ENCODE peak calls at places on chromosome 4, in six cellular contexts. One of them, this sample, is unnamed.

GRCh38 chr4:76980280-76980679 is 30.7 kb downstream of the SEPTIN11 start:
- DNase-seq in cerebellum: no peak
- DNase-seq in foreskin fibroblast: no peak
- DNase-seq in NCI-H345: no peak
- DNase-seq in left ventricle myocardium inferior: no peak
- DNase-seq in heart right ventricle: no peak
- DNase-seq in this sample: no peak

GRCh38 chr4:126850286-126850685 is 782.5 kb upstream of the INTU start:
- DNase-seq in cerebellum: no peak
- DNase-seq in foreskin fibroblast: peak; percentile 96
- DNase-seq in NCI-H345: no peak
- DNase-seq in heart right ventricle: no peak
- DNase-seq in left ventricle myocardium inferior: no peak
- DNase-seq in this sample: no peak

GRCh38 chr4:121800638-121800960 is 524 bp upstream of the EXOSC9 start:
- DNase-seq in cerebellum: peak; percentile 12
- DNase-seq in NCI-H345: no peak
- DNase-seq in left ventricle myocardium inferior: no peak
- DNase-seq in foreskin fibroblast: no peak
- DNase-seq in heart right ventricle: no peak
- DNase-seq in this sample: no peak

GRCh38 chr4:142645478-142646108 is 200.5 kb downstream of the INPP4B start:
- DNase-seq in cerebellum: no peak
- DNase-seq in heart right ventricle: peak; percentile 17
- DNase-seq in left ventricle myocardium inferior: no peak
- DNase-seq in NCI-H345: no peak
- DNase-seq in foreskin fibroblast: no peak
- DNase-seq in this sample: no peak

GRCh38 chr4:113901994-113902787 is 77.3 kb downstream of the ARSJ start:
- DNase-seq in cerebellum: peak; percentile 82
- DNase-seq in NCI-H345: peak; percentile 15
- DNase-seq in heart right ventricle: no peak
- DNase-seq in left ventricle myocardium inferior: no peak
- DNase-seq in foreskin fibroblast: no peak
- DNase-seq in this sample: peak; percentile 73

GRCh38 chr4:188423039-188423438 is 283.8 kb downstream of the TRIML1 start:
- DNase-seq in left ventricle myocardium inferior: no peak
- DNase-seq in cerebellum: no peak
- DNase-seq in heart right ventricle: no peak
- DNase-seq in foreskin fibroblast: no peak
- DNase-seq in NCI-H345: no peak
- DNase-seq in this sample: no peak

GRCh38 chr4:17437396-17437795 is 74.5 kb downstream of the QDPR start:
- DNase-seq in NCI-H345: no peak
- DNase-seq in foreskin fibroblast: no peak
- DNase-seq in heart right ventricle: peak; percentile 35
- DNase-seq in cerebellum: no peak
- DNase-seq in left ventricle myocardium inferior: no peak
- DNase-seq in this sample: no peak

GRCh38 chr4:102608190-102608589 is 107.0 kb downstream of the NFKB1 start:
- DNase-seq in heart right ventricle: no peak
- DNase-seq in cerebellum: no peak
- DNase-seq in foreskin fibroblast: peak; percentile 25
- DNase-seq in NCI-H345: no peak
- DNase-seq in left ventricle myocardium inferior: no peak
- DNase-seq in this sample: no peak

GRCh38 chr4:134531013-134531412 is 329.4 kb upstream of the PABPC4L start:
- DNase-seq in NCI-H345: no peak
- DNase-seq in foreskin fibroblast: no peak
- DNase-seq in left ventricle myocardium inferior: no peak
- DNase-seq in cerebellum: no peak
- DNase-seq in heart right ventricle: no peak
- DNase-seq in this sample: no peak

GRCh38 chr4:142373610-142374009 is 472.5 kb downstream of the INPP4B start:
- DNase-seq in NCI-H345: no peak
- DNase-seq in left ventricle myocardium inferior: no peak
- DNase-seq in heart right ventricle: no peak
- DNase-seq in cerebellum: no peak
- DNase-seq in foreskin fibroblast: no peak
- DNase-seq in this sample: no peak

GRCh38 chr4:40629401-40630334 is at the start of gene RBM47:
- DNase-seq in foreskin fibroblast: no peak
- DNase-seq in NCI-H345: peak; percentile 27
- DNase-seq in heart right ventricle: peak; percentile 41
- DNase-seq in cerebellum: peak; percentile 2
- DNase-seq in left ventricle myocardium inferior: peak; percentile 54
- DNase-seq in this sample: peak; percentile 96

GRCh38 chr4:170580651-170581050 is 490.9 kb upstream of the AADAT start:
- DNase-seq in left ventricle myocardium inferior: no peak
- DNase-seq in heart right ventricle: no peak
- DNase-seq in foreskin fibroblast: no peak
- DNase-seq in cerebellum: no peak
- DNase-seq in NCI-H345: no peak
- DNase-seq in this sample: no peak

GRCh38 chr4:71607780-71608673 is 175.9 kb downstream of the GC start:
- DNase-seq in NCI-H345: no peak
- DNase-seq in foreskin fibroblast: no peak
- DNase-seq in cerebellum: no peak
- DNase-seq in heart right ventricle: no peak
- DNase-seq in left ventricle myocardium inferior: no peak
- DNase-seq in this sample: no peak

GRCh38 chr4:2042207-2042946 is 16.8 kb upstream of the NAT8L start:
- DNase-seq in left ventricle myocardium inferior: no peak
- DNase-seq in cerebellum: no peak
- DNase-seq in foreskin fibroblast: no peak
- DNase-seq in heart right ventricle: no peak
- DNase-seq in NCI-H345: peak; percentile 16
- DNase-seq in this sample: no peak

GRCh38 chr4:89275587-89275986 is 32.0 kb downstream of the GPRIN3 start:
- DNase-seq in left ventricle myocardium inferior: no peak
- DNase-seq in NCI-H345: no peak
- DNase-seq in heart right ventricle: no peak
- DNase-seq in foreskin fibroblast: no peak
- DNase-seq in cerebellum: no peak
- DNase-seq in this sample: no peak

GRCh38 chr4:153748378-153748777 is 11.4 kb downstream of the RNF175 start:
- DNase-seq in cerebellum: no peak
- DNase-seq in left ventricle myocardium inferior: no peak
- DNase-seq in heart right ventricle: no peak
- DNase-seq in foreskin fibroblast: peak; percentile 81
- DNase-seq in NCI-H345: no peak
- DNase-seq in this sample: no peak

GRCh38 chr4:85166318-85166717 is 199.8 kb upstream of the WDFY3 start:
- DNase-seq in foreskin fibroblast: no peak
- DNase-seq in cerebellum: no peak
- DNase-seq in NCI-H345: no peak
- DNase-seq in left ventricle myocardium inferior: no peak
- DNase-seq in heart right ventricle: no peak
- DNase-seq in this sample: no peak

GRCh38 chr4:36716874-36717273 is 435.5 kb downstream of the DTHD1 start:
- DNase-seq in heart right ventricle: no peak
- DNase-seq in cerebellum: no peak
- DNase-seq in NCI-H345: no peak
- DNase-seq in foreskin fibroblast: no peak
- DNase-seq in left ventricle myocardium inferior: no peak
- DNase-seq in this sample: no peak

GRCh38 chr4:182832352-182833120 is 84.7 kb downstream of the DCTD start:
- DNase-seq in NCI-H345: no peak
- DNase-seq in cerebellum: no peak
- DNase-seq in heart right ventricle: no peak
- DNase-seq in left ventricle myocardium inferior: no peak
- DNase-seq in foreskin fibroblast: no peak
- DNase-seq in this sample: no peak

GRCh38 chr4:26860922-26861433 is 337 bp downstream of the STIM2 start:
- DNase-seq in left ventricle myocardium inferior: peak; percentile 55
- DNase-seq in NCI-H345: peak; percentile 16
- DNase-seq in cerebellum: no peak
- DNase-seq in foreskin fibroblast: peak; percentile 50
- DNase-seq in heart right ventricle: no peak
- DNase-seq in this sample: peak; percentile 52

GRCh38 chr4:108107729-108108382 is 60.9 kb downstream of the LEF1 start:
- DNase-seq in left ventricle myocardium inferior: no peak
- DNase-seq in cerebellum: no peak
- DNase-seq in NCI-H345: no peak
- DNase-seq in foreskin fibroblast: no peak
- DNase-seq in heart right ventricle: no peak
- DNase-seq in this sample: no peak

GRCh38 chr4:186604124-186604627 is 48.8 kb upstream of the MTNR1A start:
- DNase-seq in foreskin fibroblast: no peak
- DNase-seq in cerebellum: no peak
- DNase-seq in left ventricle myocardium inferior: no peak
- DNase-seq in heart right ventricle: no peak
- DNase-seq in NCI-H345: peak; percentile 79
- DNase-seq in this sample: no peak

GRCh38 chr4:138053601-138054322 is 188.4 kb downstream of the SLC7A11 start:
- DNase-seq in foreskin fibroblast: peak; percentile 92
- DNase-seq in NCI-H345: peak; percentile 27
- DNase-seq in cerebellum: no peak
- DNase-seq in heart right ventricle: no peak
- DNase-seq in left ventricle myocardium inferior: no peak
- DNase-seq in this sample: no peak

GRCh38 chr4:173503330-173504180 is 26.5 kb downstream of the HAND2 start:
- DNase-seq in foreskin fibroblast: no peak
- DNase-seq in left ventricle myocardium inferior: no peak
- DNase-seq in heart right ventricle: no peak
- DNase-seq in cerebellum: no peak
- DNase-seq in NCI-H345: no peak
- DNase-seq in this sample: no peak

GRCh38 chr4:98786866-98787265 is 128.5 kb upstream of the TSPAN5 start:
- DNase-seq in left ventricle myocardium inferior: no peak
- DNase-seq in heart right ventricle: no peak
- DNase-seq in NCI-H345: no peak
- DNase-seq in cerebellum: no peak
- DNase-seq in foreskin fibroblast: peak; percentile 12
- DNase-seq in this sample: no peak

GRCh38 chr4:156322592-156322991 is 368.9 kb upstream of the CTSO start:
- DNase-seq in foreskin fibroblast: peak; percentile 77
- DNase-seq in NCI-H345: no peak
- DNase-seq in cerebellum: no peak
- DNase-seq in left ventricle myocardium inferior: no peak
- DNase-seq in heart right ventricle: no peak
- DNase-seq in this sample: no peak

GRCh38 chr4:184450045-184450444 is 24.3 kb downstream of the IRF2 start:
- DNase-seq in foreskin fibroblast: peak; percentile 54
- DNase-seq in cerebellum: no peak
- DNase-seq in left ventricle myocardium inferior: no peak
- DNase-seq in heart right ventricle: no peak
- DNase-seq in NCI-H345: no peak
- DNase-seq in this sample: no peak

This sample was measured in left lung.